ENCODE peak calls at places on chromosomes 11 and 22, in six cellular contexts. P, E, O, B, F and W are unnamed samples. For H3K27me3, the result is how much of the 10 kb centered on the place peaks cover.

GRCh38 chr22:45537734-45538181 is 35.1 kb downstream of the FBLN1 start:
- DNase-seq in P (no peak), E (peak), O (peak), B (peak), F (peak), W (peak)

GRCh38 chr11:30789270-30789669 is 203.1 kb upstream of the MPPED2 start:
- DNase-seq in P (no peak), E (no peak), O (no peak), B (peak), F (no peak), W (no peak)

GRCh38 chr22:43337946-43338345 is 5.2 kb downstream of the SCUBE1 start:
- DNase-seq in P (no peak), E (no peak), O (no peak), B (no peak), F (no peak), W (no peak)

GRCh38 chr11:112922606-112923005 is 38.6 kb upstream of the NCAM1 start:
- DNase-seq in P (no peak), E (no peak), O (no peak), B (no peak), F (no peak), W (no peak)

GRCh38 chr11:77136074-77136473 is 8.0 kb downstream of the MYO7A start:
- DNase-seq in P (no peak), E (no peak), O (no peak), B (peak), F (no peak), W (no peak)

GRCh38 chr22:32352681-32353080 is 5.0 kb upstream of the RFPL3 start:
- DNase-seq in P (no peak), E (no peak), O (no peak), B (no peak), F (no peak), W (no peak)

GRCh38 chr11:9760180-9760550 is 96.3 kb downstream of the SWAP70 start:
- DNase-seq in P (peak), E (peak), O (peak), B (peak), F (peak), W (peak)

GRCh38 chr11:128336203-128336602 is 251.2 kb downstream of the ETS1 start:
- DNase-seq in P (no peak), E (no peak), O (peak), B (peak), F (no peak), W (peak)

GRCh38 chr22:37051629-37052385 is at the start of gene KCTD17:
- DNase-seq in P (no peak), E (peak), O (peak), B (peak), F (peak), W (peak)

GRCh38 chr11:67265633-67266423 is 445 bp upstream of the GRK2 start:
- DNase-seq in P (no peak), E (no peak), O (peak), B (peak), F (peak), W (peak)

GRCh38 chr22:49210606-49211005 is 617.1 kb downstream of the BRD1 start:
- DNase-seq in P (no peak), E (no peak), O (peak), B (no peak), F (no peak), W (peak)

GRCh38 chr22:50016988-50017700 is 4.6 kb upstream of the IL17REL start:
- DNase-seq in P (no peak), E (no peak), O (peak), B (no peak), F (no peak), W (peak)

GRCh38 chr11:115464269-115464668 is 39.9 kb downstream of the CADM1 start:
- DNase-seq in P (no peak), E (no peak), O (no peak), B (peak), F (no peak), W (no peak)

GRCh38 chr11:114832532-114833125 is 154.3 kb downstream of the NXPE2 start:
- DNase-seq in P (no peak), E (no peak), O (no peak), B (no peak), F (no peak), W (no peak)

GRCh38 chr11:124277809-124278208 is 21.6 kb downstream of the OR8G5 start:
- DNase-seq in P (no peak), E (no peak), O (no peak), B (no peak), F (no peak), W (no peak)

DNA sequence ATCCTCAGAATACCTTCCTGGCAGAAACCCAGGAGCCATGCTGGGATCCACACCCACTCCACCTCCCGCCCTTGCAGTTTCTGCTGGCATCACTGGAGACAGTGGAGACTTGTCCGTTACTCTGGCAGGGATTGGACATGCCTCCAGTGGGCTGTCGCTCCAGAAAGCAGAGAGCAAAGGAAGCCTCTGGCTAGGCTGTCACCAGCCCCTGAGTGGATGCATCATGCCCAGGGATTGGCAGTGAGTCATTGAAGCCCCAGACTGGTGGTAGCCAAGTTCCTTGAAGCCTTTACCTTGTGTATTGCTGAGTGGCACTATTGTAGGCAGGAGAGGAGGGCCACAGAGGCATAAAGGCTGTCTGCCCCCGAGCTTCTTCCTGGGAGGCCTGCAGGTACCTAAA is 34.8 kb upstream of the E2F8 start:
- DNase-seq in P (no peak), E (no peak), O (no peak), B (no peak), F (no peak), W (no peak)
- H3K27ac ChIP-seq in P (no peak), E (no peak), O (no peak), B (no peak), F (no peak), W (no peak)

GRCh38 chr11:17531071-17531817 is 13.0 kb downstream of the USH1C start:
- DNase-seq in P (no peak), E (no peak), O (no peak), B (no peak), F (no peak), W (no peak)

GRCh38 chr11:17532814-17533213 is 11.4 kb downstream of the USH1C start:
- DNase-seq in P (no peak), E (no peak), O (no peak), B (no peak), F (no peak), W (no peak)

GRCh38 chr11:17529814-17530162 is 14.4 kb downstream of the USH1C start:
- DNase-seq in P (no peak), E (peak), O (no peak), B (no peak), F (no peak), W (no peak)

GRCh38 chr11:17533341-17533740 is 10.9 kb downstream of the USH1C start:
- DNase-seq in P (no peak), E (no peak), O (no peak), B (no peak), F (no peak), W (no peak)

DNA sequence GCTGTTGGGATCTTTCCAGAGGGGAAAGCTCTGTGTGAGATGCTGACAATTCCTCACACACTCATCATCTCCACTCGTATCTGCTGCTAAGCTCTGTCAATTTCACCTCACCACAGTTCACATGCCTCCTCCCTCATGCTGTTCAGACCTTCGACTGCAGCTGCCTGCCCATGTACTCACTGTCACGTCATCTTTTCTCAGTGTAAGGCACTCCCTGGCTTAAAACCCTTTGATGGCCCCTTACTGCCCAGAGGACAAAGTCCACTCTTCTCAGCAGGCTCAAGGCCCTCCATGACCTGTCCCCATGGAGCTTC is 12.4 kb downstream of the USH1C start:
- DNase-seq in P (no peak), E (no peak), O (no peak), B (peak), F (no peak), W (no peak)
- H3K27me3 ChIP-seq in P (under half), E (under half), O (under half), B (under half), F (under half), W (under half)

GRCh38 chr11:81644239-81644840 is 1089.3 kb downstream of the FAM181B start:
- DNase-seq in P (no peak), E (no peak), O (no peak), B (peak), F (no peak), W (no peak)
- TF ChIP-seq CTCF in P (peak), E (peak), O (peak), B (peak), F (no peak), W (peak)

GRCh38 chr22:17083811-17084540 is 824 bp upstream of the IL17RA start:
- DNase-seq in P (no peak), E (no peak), O (no peak), B (no peak), F (peak), W (peak)
- H3K27ac ChIP-seq in P (peak), E (no peak), O (peak), B (peak), F (no peak), W (peak)

DNA sequence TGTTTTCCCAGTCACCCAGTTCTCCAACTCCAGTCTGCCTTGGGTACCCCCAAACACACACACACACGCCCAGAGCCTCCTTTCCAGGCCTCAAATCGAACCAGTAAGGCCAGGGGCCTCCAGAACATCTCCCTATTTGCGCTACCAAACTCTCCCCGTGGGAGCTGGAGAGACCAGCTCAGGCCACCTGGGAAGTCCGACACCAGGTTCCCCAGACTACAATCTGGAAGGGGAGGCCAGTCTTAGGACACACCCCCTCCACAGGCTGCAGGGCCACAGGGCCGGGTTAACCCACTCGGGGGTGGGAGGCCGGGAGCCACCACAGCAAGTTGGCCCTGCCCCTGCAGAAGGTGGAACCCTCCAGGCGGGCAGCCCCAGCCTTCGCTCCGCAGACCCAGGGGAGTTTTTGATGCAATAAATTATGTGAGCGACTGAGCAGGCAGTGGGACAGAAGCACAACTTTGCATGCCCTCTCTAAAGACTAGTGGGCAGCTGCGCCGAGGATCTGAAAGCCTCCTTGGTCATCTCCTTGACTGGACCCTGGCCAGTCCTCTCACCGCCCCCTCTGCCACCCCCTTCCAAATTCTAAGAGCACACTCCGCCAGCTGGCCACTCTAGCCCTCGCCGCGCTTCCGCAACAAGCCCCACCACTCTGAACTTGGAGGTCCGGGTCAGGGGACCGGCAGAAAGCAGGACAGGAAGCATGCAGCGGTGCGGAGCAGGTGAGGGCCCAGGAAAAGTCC is 2.8 kb downstream of the IGF2 start:
- DNase-seq in P (no peak), E (no peak), O (no peak), B (no peak), F (no peak), W (no peak)
- H3K27me3 ChIP-seq in P (under half), E (half or more), O (half or more), B (half or more), F (under half), W (under half)

GRCh38 chr22:35627267-35628041 is 10.3 kb upstream of the MB start:
- DNase-seq in P (peak), E (peak), O (peak), B (peak), F (peak), W (peak)
- TF ChIP-seq CTCF in P (peak), E (peak), O (peak), B (peak), F (peak), W (peak)

GRCh38 chr11:61599968-61600710 is 19.3 kb upstream of the SYT7 start:
- DNase-seq in P (no peak), E (peak), O (no peak), B (no peak), F (no peak), W (no peak)

GRCh38 chr11:61601512-61601911 is 20.6 kb upstream of the SYT7 start:
- DNase-seq in P (no peak), E (no peak), O (no peak), B (no peak), F (no peak), W (no peak)

GRCh38 chr11:61596990-61597389 is 16.1 kb upstream of the SYT7 start:
- DNase-seq in P (no peak), E (no peak), O (no peak), B (no peak), F (no peak), W (no peak)

GRCh38 chr11:61598383-61598782 is 17.5 kb upstream of the SYT7 start:
- DNase-seq in P (no peak), E (no peak), O (no peak), B (no peak), F (no peak), W (no peak)

DNA sequence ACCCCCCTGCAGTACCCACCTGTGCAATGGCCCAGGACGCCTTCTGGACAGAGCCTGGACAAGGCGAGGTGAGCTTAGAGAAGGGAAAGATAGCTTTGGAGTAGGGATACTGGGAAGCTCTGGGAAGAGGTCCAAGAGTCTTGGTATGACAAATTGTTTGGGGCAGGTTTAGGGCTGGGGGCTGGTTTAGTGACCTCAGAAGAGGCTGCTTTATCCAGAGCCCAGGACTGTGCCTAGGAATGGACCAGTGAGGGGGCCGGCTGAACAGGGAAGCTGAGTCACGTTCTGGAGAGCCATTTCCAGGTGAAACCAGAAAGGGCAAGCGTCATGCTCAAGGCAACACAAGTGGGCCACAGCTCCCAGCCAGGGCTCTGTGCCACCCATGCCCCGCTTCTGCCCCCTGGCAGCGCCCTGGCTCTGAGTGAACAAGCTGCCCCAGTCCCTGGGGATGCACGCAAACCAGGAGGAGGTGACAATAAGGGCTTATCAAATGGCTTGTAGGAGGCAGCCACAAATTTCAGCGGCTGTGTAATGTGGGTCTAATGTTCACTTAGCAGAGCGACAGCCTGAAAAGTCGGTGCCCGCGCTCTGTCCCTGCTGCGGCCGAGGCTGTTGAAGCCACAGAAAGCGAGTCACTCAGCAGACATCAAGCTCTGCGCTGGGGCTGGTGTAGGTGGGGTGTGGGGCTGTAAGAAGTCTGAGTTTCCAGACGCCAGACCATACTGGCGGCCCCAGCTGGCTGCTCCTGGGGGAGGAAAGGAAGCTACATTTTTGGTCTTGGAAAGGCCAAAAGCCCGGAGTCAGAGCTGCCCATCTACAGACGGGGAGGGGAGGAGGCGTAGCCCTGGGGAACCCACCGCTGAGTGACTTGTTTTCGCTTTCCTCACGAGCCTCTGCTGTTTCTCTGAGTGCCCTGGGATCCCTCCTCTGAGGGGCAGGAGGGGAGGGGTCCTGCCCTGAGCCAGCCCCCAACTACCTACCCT is 18.3 kb upstream of the SYT7 start:
- DNase-seq in P (no peak), E (no peak), O (peak), B (peak), F (peak), W (no peak)
- H3K27ac ChIP-seq in P (peak), E (no peak), O (peak), B (no peak), F (no peak), W (no peak)

GRCh38 chr11:17693531-17693930 is 25.8 kb upstream of the MYOD1 start:
- DNase-seq in P (no peak), E (no peak), O (no peak), B (no peak), F (no peak), W (no peak)
- H3K27me3 ChIP-seq in P (under half), E (under half), O (half or more), B (under half), F (under half), W (under half)

GRCh38 chr11:22177186-22177585 is 15.7 kb upstream of the ANO5 start:
- DNase-seq in P (no peak), E (no peak), O (no peak), B (no peak), F (no peak), W (no peak)
- TF ChIP-seq CTCF in P (no peak), E (no peak), O (peak), B (no peak), F (no peak), W (no peak)